ENCODE peak calls at places on chromosome 17, in ten cellular contexts. K is pancreas; H is gastrocnemius medialis; D is body of pancreas; T is head of caudate nucleus; X is stimulated activated CD4-positive, alpha-beta T cell treated with anti-CD3 and anti-CD28 coated beads, Interleukin-1b, Interleukin-23, amount 100 ng/mL, for 24 hours; F is activated CD4-positive, alpha-beta T cell treated with anti-CD3 and anti-CD28 coated beads for 4 hours; I is NCI-H345; P is foreskin melanocyte; J is right atrium auricular region. N is an unnamed sample.

GRCh38 chr17:27456681-27457404 is 595 bp downstream of the KSR1 start:
- DNase-seq in H (no peak), I (no peak), F (no peak), J (no peak), P (no peak), T (peak; percentile 25), D (peak; percentile 51), X (no peak), K (peak; percentile 83), N (no peak)

GRCh38 chr17:66214893-66215528 is 14.2 kb downstream of the APOH start:
- DNase-seq in I (peak; percentile 10), D (no peak), X (no peak), P (no peak), H (no peak), J (no peak), F (no peak), T (no peak), K (no peak), N (peak; percentile 65)

GRCh38 chr17:78316867-78317816 is 42.7 kb downstream of the SOCS3 start:
- DNase-seq in X (no peak), T (no peak), F (no peak), D (no peak), I (no peak), J (no peak), K (no peak), P (no peak), H (no peak), N (no peak)

GRCh38 chr17:72416905-72417304 is 296.1 kb downstream of the SOX9 start:
- DNase-seq in F (no peak), K (no peak), H (no peak), T (no peak), D (no peak), P (no peak), J (no peak), X (no peak), I (no peak), N (no peak)

GRCh38 chr17:59073972-59074371 is 32.7 kb downstream of the TRIM37 start:
- DNase-seq in T (no peak), H (no peak), J (no peak), K (no peak), P (no peak), X (no peak), D (no peak), I (no peak), F (no peak), N (no peak)

GRCh38 chr17:82217530-82218204 is 5.0 kb upstream of the CCDC57 start:
- DNase-seq in P (peak; percentile 66), H (peak; percentile 54), T (no peak), J (no peak), X (no peak), K (peak; percentile 77), F (no peak), D (no peak), I (no peak), N (no peak)

GRCh38 chr17:81184596-81184995 is 18.6 kb upstream of the AATK start:
- DNase-seq in T (no peak), I (peak; percentile 33), F (no peak), P (no peak), K (peak; percentile 20), X (no peak), H (no peak), D (no peak), J (no peak), N (no peak)

GRCh38 chr17:4130715-4131114 is 12.1 kb downstream of the ZZEF1 start:
- DNase-seq in H (no peak), F (no peak), T (peak; percentile 23), D (no peak), I (no peak), P (peak; percentile 40), X (no peak), J (no peak), K (no peak), N (no peak)

GRCh38 chr17:5110816-5111215 is 862 bp downstream of the ZNF232 start:
- DNase-seq in H (no peak), P (no peak), I (no peak), D (no peak), T (no peak), K (peak; percentile 14), X (no peak), J (no peak), F (no peak), N (no peak)

GRCh38 chr17:64614266-64615011 is 47.7 kb downstream of the SMURF2 start:
- DNase-seq in J (no peak), X (no peak), P (no peak), D (no peak), F (no peak), I (no peak), H (no peak), T (no peak), K (no peak), N (no peak)

GRCh38 chr17:47278561-47278960 is 24.9 kb downstream of the ITGB3 start:
- DNase-seq in J (no peak), D (no peak), I (no peak), X (no peak), H (no peak), T (no peak), P (no peak), K (no peak), F (no peak), N (no peak)

GRCh38 chr17:41871789-41872188 is 6.6 kb upstream of the KLHL11 start:
- DNase-seq in X (no peak), K (no peak), D (no peak), I (no peak), J (no peak), P (no peak), T (no peak), F (no peak), H (no peak), N (no peak)

GRCh38 chr17:62800580-62800979 is 7.5 kb downstream of the MARCHF10 start:
- DNase-seq in F (no peak), J (no peak), K (no peak), X (no peak), T (no peak), H (no peak), I (no peak), D (peak; percentile 23), P (no peak), N (peak; percentile 23)

GRCh38 chr17:11736613-11737289 is 138.5 kb downstream of the DNAH9 start:
- DNase-seq in J (no peak), H (no peak), I (no peak), F (no peak), T (peak; percentile 27), X (no peak), K (no peak), D (no peak), P (no peak), N (no peak)

GRCh38 chr17:68785565-68786486 is 169.4 kb downstream of the ABCA8 start:
- DNase-seq in I (no peak), P (no peak), K (no peak), X (no peak), J (no peak), H (no peak), T (no peak), F (no peak), D (no peak), N (no peak)

GRCh38 chr17:64202683-64203430 is 60.2 kb downstream of the TEX2 start:
- DNase-seq in F (no peak), H (peak; percentile 80), D (no peak), I (no peak), P (peak; percentile 95), T (peak; percentile 89), X (no peak), K (no peak), J (no peak), N (no peak)

GRCh38 chr17:1455291-1455747 is 713 bp downstream of the CRK start:
- DNase-seq in K (peak; percentile 87), D (peak; percentile 67), H (peak; percentile 78), X (no peak), I (peak; percentile 38), J (peak; percentile 82), T (peak; percentile 37), F (peak; percentile 11), P (peak; percentile 66), N (peak; percentile 13)

N was measured in DMS153.